ENCODE peak calls at places on chromosomes 1 and 21, in six cellular contexts. Y is Right ventricle myocardium superior; Q is stimulated activated CD8-positive, alpha-beta memory T cell treated with anti-CD3 and anti-CD28 coated beads, Interleukin-4, amount 100 ng/mL, for 1 hour; E is GM06990; W is foreskin fibroblast; S is AG10803. A is an unnamed sample.
A peak's percentile ranks its signal among the peaks of the same experiment; 100 is the strongest.

GRCh38 chr1:205318231-205318991 is 3.1 kb downstream of the NUAK2 start:
- DNase-seq in Y (no peak), Q (no peak), E (no peak), W (no peak), S (no peak), A (no peak)

GRCh38 chr1:94296018-94296417 is 58.6 kb upstream of the ARHGAP29 start:
- DNase-seq in Y (no peak), Q (no peak), E (no peak), W (peak; percentile 69), S (peak; percentile 60), A (no peak)

GRCh38 chr1:6157528-6158174 is 22.5 kb downstream of the CHD5 start:
- DNase-seq in Y (no peak), Q (no peak), E (no peak), W (peak; percentile 16), S (no peak), A (no peak)

GRCh38 chr1:241817331-241817792 is 30.6 kb upstream of the EXO1 start:
- DNase-seq in Y (no peak), Q (no peak), E (no peak), W (peak; percentile 77), S (peak; percentile 67), A (no peak)

GRCh38 chr1:223308141-223308540 is 55.8 kb downstream of the SUSD4 start:
- DNase-seq in Y (no peak), Q (no peak), E (no peak), W (no peak), S (no peak), A (no peak)

GRCh38 chr1:89545264-89546038 is 20.8 kb downstream of the LRRC8B start:
- DNase-seq in Y (no peak), Q (no peak), E (no peak), W (peak; percentile 37), S (no peak), A (no peak)

GRCh38 chr1:40171036-40171435 is 9.8 kb downstream of the RLF start:
- DNase-seq in Y (no peak), Q (no peak), E (no peak), W (no peak), S (no peak), A (no peak)

GRCh38 chr1:204345941-204346678 is 13.6 kb downstream of the PLEKHA6 start:
- DNase-seq in Y (no peak), Q (no peak), E (no peak), W (no peak), S (no peak), A (no peak)

GRCh38 chr1:40984066-40984465 is 4.6 kb downstream of the CTPS1 start:
- DNase-seq in Y (no peak), Q (no peak), E (no peak), W (peak; percentile 56), S (peak; percentile 59), A (no peak)

GRCh38 chr21:39952265-39952664 is 85.0 kb downstream of the PCP4 start:
- DNase-seq in Y (no peak), Q (no peak), E (no peak), W (no peak), S (no peak), A (no peak)

GRCh38 chr1:45913183-45913924 is 109.9 kb downstream of the MAST2 start:
- DNase-seq in Y (peak; percentile 46), Q (no peak), E (no peak), W (peak; percentile 94), S (peak; percentile 97), A (no peak)

GRCh38 chr1:160746870-160747500 is 7.9 kb downstream of the SLAMF7 start:
- DNase-seq in Y (no peak), Q (no peak), E (no peak), W (no peak), S (no peak), A (no peak)

GRCh38 chr1:43558346-43558841 is 27.7 kb downstream of the PTPRF start:
- DNase-seq in Y (no peak), Q (no peak), E (no peak), W (peak; percentile 78), S (peak; percentile 63), A (no peak)

GRCh38 chr1:198337886-198338285 is 181.1 kb downstream of the NEK7 start:
- DNase-seq in Y (no peak), Q (no peak), E (no peak), W (no peak), S (no peak), A (no peak)

GRCh38 chr1:151920147-151920546 is 10.8 kb upstream of the THEM4 start:
- DNase-seq in Y (no peak), Q (no peak), E (peak; percentile 32), W (no peak), S (no peak), A (no peak)

GRCh38 chr1:24707659-24708058 is 37.6 kb upstream of the CLIC4 start:
- DNase-seq in Y (no peak), Q (no peak), E (no peak), W (peak; percentile 46), S (peak; percentile 37), A (no peak)

GRCh38 chr1:30464187-30464617 is 259.2 kb downstream of the MATN1 start:
- DNase-seq in Y (no peak), Q (no peak), E (no peak), W (no peak), S (no peak), A (no peak)

A was measured in substantia nigra.